ENCODE peak calls at places on chromosomes 11 and 22, in seven cellular contexts. J is stimulated activated CD4-positive, alpha-beta T cell treated with anti-CD3 and anti-CD28 coated beads, Interleukin-2, amount 100 ng/mL, for 48 hours; O is immature natural killer cell; N is NCI-H460; E is GM10248; B is kidney tubule cell; H is GM19239. Z is an unnamed sample.

GRCh38 chr11:112134473-112134872 is 29.4 kb downstream of the IL18 start:
- DNase-seq in O (no peak), B (no peak), N (no peak), J (no peak), E (no peak), H (no peak), Z (no peak)

GRCh38 chr11:64058494-64058893 is 22.8 kb downstream of the FLRT1 start:
- DNase-seq in E (no peak), B (no peak), H (no peak), N (no peak), J (no peak), O (no peak), Z (no peak)

GRCh38 chr11:111871693-111872161 is 346 bp upstream of the ALG9 start:
- DNase-seq in E (no peak), H (no peak), O (no peak), B (no peak), J (no peak), N (no peak), Z (no peak)

GRCh38 chr11:126945319-126945718 is 55.3 kb downstream of the KIRREL3 start:
- DNase-seq in H (no peak), E (no peak), J (no peak), O (no peak), B (no peak), N (no peak), Z (no peak)

GRCh38 chr11:15148181-15148580 is 33.5 kb downstream of the INSC start:
- DNase-seq in O (no peak), H (no peak), B (no peak), N (no peak), E (no peak), J (no peak), Z (no peak)

GRCh38 chr22:28344893-28345292 is 334.7 kb downstream of the TTC28 start:
- DNase-seq in B (no peak), E (no peak), H (no peak), O (no peak), N (no peak), J (no peak), Z (no peak)

GRCh38 chr22:49853981-49854791 is 542 bp downstream of the ZBED4 start:
- DNase-seq in E (peak; percentile 36), H (no peak), J (no peak), B (peak; percentile 46), N (no peak), O (no peak), Z (no peak)

GRCh38 chr11:13928566-13929251 is 33.8 kb upstream of the SPON1 start:
- DNase-seq in B (peak; percentile 94), N (peak; percentile 12), E (no peak), H (no peak), O (no peak), J (no peak), Z (no peak)

GRCh38 chr11:115591380-115591779 is 87.2 kb upstream of the CADM1 start:
- DNase-seq in B (no peak), J (no peak), N (no peak), O (no peak), E (no peak), H (no peak), Z (no peak)

GRCh38 chr11:46472662-46472994 is 81.1 kb upstream of the CHRM4 start:
- DNase-seq in E (no peak), J (no peak), B (peak; percentile 52), H (no peak), N (no peak), O (no peak), Z (no peak)

GRCh38 chr22:47197735-47198500 is 435.5 kb downstream of the TBC1D22A start:
- DNase-seq in B (no peak), E (no peak), J (no peak), O (no peak), N (no peak), H (no peak), Z (no peak)

GRCh38 chr22:41656515-41656914 is 32.2 kb downstream of the SNU13 start:
- DNase-seq in E (no peak), O (no peak), H (no peak), N (no peak), J (no peak), B (no peak), Z (no peak)

GRCh38 chr11:125398994-125399638 is 96.9 kb downstream of the FEZ1 start:
- DNase-seq in O (no peak), B (no peak), E (no peak), N (no peak), J (no peak), H (no peak), Z (no peak)

GRCh38 chr11:125768256-125769046 is 10.2 kb downstream of the PATE2 start:
- DNase-seq in E (no peak), B (no peak), O (no peak), J (no peak), H (no peak), N (no peak), Z (no peak)

GRCh38 chr11:108966206-108966605 is 301.3 kb downstream of the DDX10 start:
- DNase-seq in N (no peak), J (no peak), B (no peak), H (no peak), O (no peak), E (no peak), Z (no peak)

GRCh38 chr11:123475478-123475877 is 45.4 kb downstream of the GRAMD1B start:
- DNase-seq in E (no peak), J (no peak), O (no peak), H (no peak), B (peak; percentile 35), N (peak; percentile 61), Z (peak; percentile 58)

GRCh38 chr11:28114731-28115130 is 6.5 kb downstream of the METTL15 start:
- DNase-seq in O (no peak), H (no peak), E (no peak), N (no peak), J (no peak), B (no peak), Z (no peak)

GRCh38 chr11:108538022-108538424 is 39.8 kb upstream of the POGLUT3 start:
- DNase-seq in E (no peak), N (no peak), O (peak; percentile 73), B (peak; percentile 70), H (no peak), J (no peak), Z (no peak)

GRCh38 chr11:2569731-2570210 is 125.0 kb downstream of the KCNQ1 start:
- DNase-seq in H (no peak), O (no peak), N (no peak), E (no peak), J (no peak), B (no peak), Z (no peak)

GRCh38 chr11:12691473-12691872 is 17.3 kb downstream of the TEAD1 start:
- DNase-seq in O (no peak), E (no peak), H (no peak), B (no peak), N (no peak), J (no peak), Z (no peak)

GRCh38 chr11:93741882-93742226 is 382 bp downstream of the C11orf54 start:
- DNase-seq in N (no peak), H (no peak), O (no peak), B (peak; percentile 84), E (peak; percentile 45), J (no peak), Z (peak; percentile 37)

GRCh38 chr22:17135153-17135760 is 14.1 kb upstream of the TMEM121B start:
- DNase-seq in E (no peak), N (no peak), H (no peak), J (no peak), O (no peak), B (no peak), Z (no peak)

GRCh38 chr11:17743808-17744119 is 9.2 kb downstream of the KCNC1 start:
- DNase-seq in H (no peak), E (no peak), N (no peak), B (peak; percentile 20), J (no peak), O (no peak), Z (no peak)

GRCh38 chr22:49838771-49839717 is 11.4 kb upstream of the BRD1 start:
- DNase-seq in J (peak; percentile 68), O (peak; percentile 85), H (peak; percentile 60), B (no peak), E (peak; percentile 78), N (no peak), Z (no peak)

GRCh38 chr11:117984471-117984870 is 1.7 kb upstream of the IL10RA start:
- DNase-seq in H (no peak), B (peak; percentile 11), J (no peak), O (no peak), E (no peak), N (no peak), Z (peak; percentile 34)

GRCh38 chr11:8566613-8567210 is 27.3 kb downstream of the STK33 start:
- DNase-seq in B (peak; percentile 60), N (peak; percentile 43), H (no peak), E (peak; percentile 26), J (no peak), O (no peak), Z (peak; percentile 39)

GRCh38 chr11:35276396-35276795 is 137.4 kb downstream of the CD44 start:
- DNase-seq in H (no peak), J (no peak), N (no peak), B (peak; percentile 84), E (no peak), O (no peak), Z (no peak)

GRCh38 chr11:47470671-47471070 is 21.7 kb upstream of the RAPSN start:
- DNase-seq in O (no peak), N (no peak), E (no peak), J (no peak), B (no peak), H (no peak), Z (no peak)

GRCh38 chr11:122020902-122021301 is 95.1 kb downstream of the BLID start:
- DNase-seq in N (no peak), J (no peak), E (no peak), O (no peak), H (no peak), B (peak; percentile 4), Z (no peak)

Z was measured in COLO829.